ENCODE peak calls at places on chromosomes 2 and 18, in five cellular contexts. U is left ventricle myocardium inferior, P is ascending aorta, G is Peyer's patch, E is adrenal gland. I is an unnamed sample. For H3K4me1, the result is how much of the 10 kb centered on the place peaks cover.

GRCh38 chr2:16511041-16511440 is 154.6 kb downstream of the CYRIA start:
- DNase-seq in E (no peak), G (no peak), U (no peak), P (no peak), I (no peak)

GRCh38 chr2:240644171-240644651 is 18.9 kb downstream of the GPR35 start:
- DNase-seq in G (no peak), P (no peak), U (peak), E (no peak), I (no peak)

GRCh38 chr2:61950133-61950560 is 44.7 kb downstream of the COMMD1 start:
- DNase-seq in P (no peak), G (no peak), U (no peak), E (no peak), I (no peak)

GRCh38 chr2:234626566-234627130 is 129.8 kb upstream of the ARL4C start:
- DNase-seq in E (no peak), G (no peak), P (no peak), U (no peak), I (no peak)

GRCh38 chr2:56077352-56077915 is 106.4 kb upstream of the CCDC85A start:
- DNase-seq in P (no peak), E (no peak), G (no peak), U (no peak), I (no peak)

GRCh38 chr2:158795110-158795924 is at the start of gene DAPL1:
- DNase-seq in U (no peak), G (no peak), P (no peak), E (peak), I (no peak)

GRCh38 chr18:7921938-7922587 is 354.9 kb downstream of the PTPRM start:
- DNase-seq in E (no peak), U (no peak), G (no peak), P (no peak), I (no peak)

GRCh38 chr2:122704109-122704563 is 948.7 kb downstream of the TSN start:
- DNase-seq in E (no peak), G (no peak), U (no peak), P (no peak), I (no peak)

GRCh38 chr18:49570836-49571235 is 9.0 kb downstream of the LIPG start:
- DNase-seq in P (no peak), G (no peak), U (no peak), E (no peak), I (no peak)

GRCh38 chr18:21270453-21270852 is 28.4 kb downstream of the GREB1L start:
- DNase-seq in P (no peak), U (no peak), G (no peak), E (no peak), I (no peak)

GRCh38 chr18:77069482-77069881 is 63.1 kb downstream of the MBP start:
- DNase-seq in G (no peak), E (no peak), P (no peak), U (no peak), I (no peak)
- H3K4me1 ChIP-seq in G (under half), E (under half), P (under half), U (half or more), I (half or more)

GRCh38 chr2:5990021-5990420 is 297.8 kb downstream of the SOX11 start:
- DNase-seq in U (no peak), E (no peak), P (no peak), G (no peak), I (no peak)

GRCh38 chr2:5991305-5991968 is 299.3 kb downstream of the SOX11 start:
- DNase-seq in U (no peak), G (no peak), P (no peak), E (no peak), I (no peak)

GRCh38 chr2:5984946-5985345 is 292.8 kb downstream of the SOX11 start:
- DNase-seq in P (no peak), G (no peak), U (no peak), E (no peak), I (no peak)

GRCh38 chr2:5985551-5986229 is 293.5 kb downstream of the SOX11 start:
- DNase-seq in U (no peak), P (no peak), G (no peak), E (no peak), I (no peak)

GRCh38 chr2:5987117-5987787 is 295.1 kb downstream of the SOX11 start:
- DNase-seq in G (no peak), E (no peak), P (no peak), U (no peak), I (no peak)
- H3K4me1 ChIP-seq in G (under half), E (under half), P (under half), U (under half), I (under half)

DNA sequence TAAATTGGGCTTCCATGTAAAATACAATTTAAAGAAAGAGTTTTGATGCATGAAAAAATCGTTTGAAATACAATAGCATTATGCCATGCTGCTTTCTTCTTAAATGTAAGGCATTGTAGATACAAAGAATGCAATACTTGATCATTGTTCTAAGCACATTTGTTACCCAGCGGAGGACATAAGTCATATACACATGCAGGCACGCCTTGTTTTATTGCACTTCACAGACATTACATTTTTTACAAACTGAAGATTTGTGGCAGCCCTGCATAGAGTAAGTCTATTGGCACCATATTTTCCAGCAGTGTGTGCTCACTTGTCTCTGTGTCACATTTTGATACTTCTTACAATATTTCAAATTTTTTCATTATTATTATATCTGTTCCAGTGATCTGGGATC is 345.0 kb downstream of the CLIP4 start:
- DNase-seq in U (no peak), P (no peak), G (no peak), E (no peak), I (no peak)
- H3K4me1 ChIP-seq in U (under half), P (under half), G (under half), E (under half), I (under half)

GRCh38 chr2:47070920-47071824 is 83.9 kb downstream of the STPG4 start:
- DNase-seq in G (no peak), P (peak), E (peak), U (peak), I (peak)

GRCh38 chr2:47068966-47069627 is 86.0 kb downstream of the STPG4 start:
- DNase-seq in U (no peak), G (no peak), P (no peak), E (no peak), I (no peak)

GRCh38 chr2:47069628-47070154 is 85.4 kb downstream of the STPG4 start:
- DNase-seq in E (peak), P (peak), U (peak), G (peak), I (no peak)

GRCh38 chr2:47072018-47072691 is 83.0 kb downstream of the STPG4 start:
- DNase-seq in P (peak), E (peak), G (no peak), U (peak), I (no peak)

GRCh38 chr2:47070155-47070919 is 84.8 kb downstream of the STPG4 start:
- DNase-seq in G (no peak), E (no peak), P (no peak), U (no peak), I (no peak)
- H3K4me1 ChIP-seq in G (under half), E (under half), P (half or more), U (half or more), I (under half)

GRCh38 chr2:44651974-44652373 is 289.5 kb upstream of the SIX3 start:
- DNase-seq in U (no peak), P (no peak), E (no peak), G (no peak), I (no peak)
- H3K4me1 ChIP-seq in U (under half), P (under half), E (under half), G (under half), I (under half)

DNA sequence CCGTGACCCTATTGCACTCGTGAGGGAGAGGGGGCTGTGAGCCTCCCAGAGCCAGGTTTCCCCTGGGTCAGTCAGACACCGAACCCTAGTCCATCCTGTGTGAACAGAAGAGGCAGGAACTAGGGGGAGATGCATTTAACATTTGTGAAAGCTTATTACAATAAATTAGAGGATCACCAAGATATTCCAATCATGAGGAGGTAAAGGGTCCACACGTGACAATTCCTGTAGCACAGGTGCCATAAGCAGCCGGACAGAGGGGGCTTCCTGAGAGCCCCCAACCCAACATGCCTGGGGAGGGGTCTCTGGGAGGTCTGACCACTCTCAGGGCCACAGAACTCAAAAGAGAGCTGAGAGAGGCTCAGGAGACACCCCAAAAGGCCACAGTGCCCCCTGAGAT is 93.3 kb downstream of the KCNF1 start:
- DNase-seq in P (no peak), G (no peak), E (no peak), U (no peak), I (no peak)
- H3K4me1 ChIP-seq in P (under half), G (under half), E (under half), U (under half), I (under half)

GRCh38 chr18:25234363-25234639 is 117.7 kb downstream of the ZNF521 start:
- DNase-seq in P (no peak), E (no peak), G (no peak), U (no peak), I (no peak)
- H3K4me1 ChIP-seq in P (under half), E (under half), G (under half), U (half or more), I (under half)

I was measured in CD8-positive, alpha-beta T cell.